ENCODE peak calls at places on chromosomes 5 and 9, in four cellular contexts. L is colonic mucosa, S is NT2/D1, B is IMR-90. C is an unnamed sample.

GRCh38 chr5:155883966-155884555 is 442.9 kb upstream of the SGCD start:
- DNase-seq in L (no peak), S (no peak), B (peak), C (no peak)

GRCh38 chr5:34043099-34043876 is at the start of gene C1QTNF3:
- DNase-seq in L (no peak), B (no peak), S (no peak), C (no peak)

GRCh38 chr5:74556631-74557595 is 83.6 kb downstream of the ENC1 start:
- DNase-seq in L (no peak), B (peak), S (no peak), C (no peak)

GRCh38 chr9:19232830-19233194 is 2.3 kb downstream of the DENND4C start:
- DNase-seq in S (no peak), B (peak), L (no peak), C (no peak)

GRCh38 chr5:33937700-33938506 is 1.7 kb downstream of the RXFP3 start:
- DNase-seq in B (no peak), S (no peak), L (no peak), C (no peak)

GRCh38 chr5:151892393-151892792 is 32.3 kb downstream of the GLRA1 start:
- DNase-seq in L (no peak), S (no peak), B (no peak), C (no peak)

GRCh38 chr5:9582406-9582805 is 36.5 kb upstream of the SEMA5A start:
- DNase-seq in S (no peak), B (peak), L (no peak), C (no peak)

GRCh38 chr5:171647900-171648253 is 137.7 kb upstream of the SMIM23 start:
- DNase-seq in B (peak), L (no peak), S (no peak), C (no peak)

GRCh38 chr5:80754900-80755299 is 100.1 kb upstream of the DHFR start:
- DNase-seq in S (no peak), B (peak), L (no peak), C (no peak)

GRCh38 chr9:128992995-128993394 is 35.1 kb downstream of the SH3GLB2 start:
- DNase-seq in L (no peak), B (no peak), S (no peak), C (no peak)

GRCh38 chr5:87650284-87650683 is 237.6 kb upstream of the CCNH start:
- DNase-seq in S (no peak), L (no peak), B (no peak), C (no peak)

GRCh38 chr5:92749943-92750342 is 831.1 kb downstream of the NR2F1-AS1 start:
- DNase-seq in B (peak), L (no peak), S (peak), C (peak)

GRCh38 chr5:102857090-102857818 is 102.1 kb downstream of the PAM start:
- DNase-seq in L (no peak), S (no peak), B (no peak), C (no peak)

GRCh38 chr9:131776473-131776872 is 36.6 kb upstream of the RAPGEF1 start:
- DNase-seq in L (peak), B (peak), S (peak), C (peak)

GRCh38 chr5:42756630-42757601 is at the start of gene CCDC152:
- DNase-seq in L (no peak), B (peak), S (no peak), C (no peak)

GRCh38 chr5:1525624-1525985 is 1.8 kb upstream of the LPCAT1 start:
- DNase-seq in S (no peak), B (no peak), L (no peak), C (no peak)

GRCh38 chr5:133400120-133400519 is 212.2 kb downstream of the FSTL4 start:
- DNase-seq in L (no peak), B (no peak), S (no peak), C (no peak)

GRCh38 chr5:78989080-78989479 is 4.0 kb upstream of the ARSB start:
- DNase-seq in S (no peak), L (no peak), B (no peak), C (no peak)

GRCh38 chr5:176737746-176738699 is 72.3 kb upstream of the UNC5A start:
- DNase-seq in S (no peak), L (peak), B (no peak), C (no peak)

GRCh38 chr9:38622083-38622674 is 1.8 kb upstream of the ANKRD18A start:
- DNase-seq in S (no peak), L (peak), B (no peak), C (no peak)

GRCh38 chr5:56160723-56161445 is 72.2 kb downstream of the ANKRD55 start:
- DNase-seq in S (no peak), B (no peak), L (no peak), C (no peak)

GRCh38 chr5:120683580-120683979 is 219.5 kb downstream of the PRR16 start:
- DNase-seq in B (peak), S (no peak), L (no peak), C (no peak)

GRCh38 chr5:142808778-142809606 is 38.8 kb downstream of the ARHGAP26 start:
- DNase-seq in B (no peak), S (no peak), L (no peak), C (no peak)

GRCh38 chr5:82364497-82364896 is 86.3 kb upstream of the RPS23 start:
- DNase-seq in S (peak), L (no peak), B (peak), C (no peak)

GRCh38 chr9:7094052-7094451 is 336.3 kb downstream of the KDM4C start:
- DNase-seq in L (no peak), B (peak), S (peak), C (no peak)

GRCh38 chr9:78121488-78121887 is 89.9 kb upstream of the GNAQ start:
- DNase-seq in L (peak), S (peak), B (peak), C (peak)

GRCh38 chr9:90870646-90871326 is 69.2 kb downstream of the SYK start:
- DNase-seq in L (peak), S (peak), B (peak), C (peak)

GRCh38 chr9:87445646-87446045 is 52.0 kb upstream of the DAPK1 start:
- DNase-seq in S (peak), B (peak), L (peak), C (peak)

GRCh38 chr5:68086857-68087256 is 128.7 kb upstream of the PIK3R1 start:
- DNase-seq in S (no peak), B (peak), L (peak), C (no peak)

GRCh38 chr5:116583823-116584222 is 9.2 kb upstream of the SEMA6A start:
- DNase-seq in S (no peak), L (no peak), B (no peak), C (no peak)

GRCh38 chr9:105157178-105157583 is 87.3 kb upstream of the SLC44A1 start:
- DNase-seq in B (peak), S (no peak), L (peak), C (peak)

GRCh38 chr5:54616031-54616430 is 98.5 kb downstream of the SNX18 start:
- DNase-seq in L (peak), S (no peak), B (peak), C (no peak)

GRCh38 chr9:104868687-104869404 is 59.1 kb downstream of the ABCA1 start:
- DNase-seq in L (peak), B (peak), S (peak), C (no peak)

GRCh38 chr5:170597109-170597741 is 93.4 kb downstream of the KCNIP1 start:
- DNase-seq in B (peak), L (no peak), S (no peak), C (no peak)
- H3K9ac ChIP-seq in B (no peak), L (no peak), S (no peak), C (no peak)

GRCh38 chr5:174418809-174419522 is 305.4 kb upstream of the MSX2 start:
- DNase-seq in L (no peak), B (no peak), S (no peak), C (peak)
- H3K9ac ChIP-seq in L (no peak), B (peak), S (no peak), C (no peak)

DNA sequence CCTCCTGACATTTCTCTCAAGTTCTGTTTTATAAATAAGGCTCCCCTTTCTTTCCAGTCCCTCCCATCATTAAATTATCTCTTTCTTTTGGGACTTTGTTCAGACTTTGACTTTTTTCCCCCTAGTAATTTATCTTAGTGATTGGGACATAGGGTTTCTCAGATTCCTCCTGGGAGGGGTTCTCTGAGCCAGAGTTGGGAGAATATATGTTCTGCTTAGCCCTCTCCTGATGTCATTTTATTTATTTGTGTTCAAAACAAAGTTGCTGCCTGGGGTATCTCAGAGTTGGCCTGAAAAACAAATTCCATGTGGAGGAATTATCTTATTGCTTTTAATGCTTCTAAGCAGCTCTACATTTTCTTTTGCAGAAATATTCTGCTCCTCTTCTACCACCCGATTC is 211.0 kb downstream of the PCSK5 start:
- DNase-seq in B (no peak), S (no peak), L (no peak), C (no peak)
- H3K9ac ChIP-seq in B (no peak), S (no peak), L (no peak), C (no peak)

DNA sequence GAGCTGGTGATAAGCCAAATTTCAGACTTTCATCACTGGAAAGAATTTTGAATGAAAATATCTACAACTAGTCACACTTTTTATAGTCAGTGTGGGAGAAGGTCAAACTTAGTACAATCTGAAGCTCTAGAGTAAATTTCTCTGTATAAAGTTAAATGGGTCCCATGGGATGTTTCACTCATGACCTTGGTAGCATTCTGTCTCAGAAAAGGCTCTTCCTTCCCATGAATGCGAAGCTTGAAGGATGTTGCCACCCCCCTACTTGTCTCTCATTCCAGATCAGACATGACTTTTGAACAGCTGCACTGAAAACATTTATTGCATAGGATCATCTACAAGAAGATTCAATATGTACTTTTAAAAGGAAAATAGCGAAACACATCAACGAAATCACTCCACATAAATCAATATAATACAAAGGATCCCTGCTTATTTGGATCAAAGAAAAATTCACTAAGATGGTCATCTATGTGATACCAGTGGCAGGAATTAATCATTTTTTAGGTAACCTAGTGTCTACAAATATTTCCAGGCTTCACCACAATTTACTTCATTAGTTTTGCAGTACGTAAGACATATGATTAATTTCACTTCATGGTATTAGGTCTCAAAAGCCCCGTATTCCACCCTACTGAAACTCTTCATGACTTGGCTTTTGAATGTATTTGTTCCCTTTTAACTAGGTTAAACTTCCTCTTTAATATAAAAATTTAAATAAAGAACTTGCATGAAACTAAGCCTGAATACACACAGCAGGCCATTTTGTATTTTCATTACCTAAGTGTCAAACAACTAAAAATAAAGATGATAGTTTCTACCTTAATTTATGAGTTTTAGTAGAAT is 4.4 kb downstream of the ST8SIA4 start:
- DNase-seq in S (no peak), L (no peak), B (no peak), C (no peak)
- H3K9ac ChIP-seq in S (no peak), L (no peak), B (no peak), C (no peak)

GRCh38 chr9:111524731-111525055 is 286 bp upstream of the ZNF483 start:
- DNase-seq in B (no peak), L (no peak), S (no peak), C (no peak)
- H3K9ac ChIP-seq in B (no peak), L (peak), S (peak), C (peak)

GRCh38 chr9:27784999-27785713 is 211.9 kb upstream of the C9orf72 start:
- DNase-seq in B (no peak), L (no peak), S (no peak), C (no peak)
- H3K9ac ChIP-seq in B (no peak), L (no peak), S (no peak), C (no peak)